ENCODE peak calls at places on chromosomes 2 and 18, in seven cellular contexts. A is GM23248, E is vagina, R is caudate nucleus, J is A549, W is dorsolateral prefrontal cortex, U is brain microvascular endothelial cell. Q is an unnamed sample.

GRCh38 chr2:206423147-206423546 is 20.2 kb upstream of the ADAM23 start:
- DNase-seq in A (no peak), J (peak; percentile 39), E (no peak), W (no peak), U (peak; percentile 29), R (no peak), Q (no peak)

GRCh38 chr2:120758181-120759048 is 22.7 kb downstream of the GLI2 start:
- DNase-seq in W (peak; percentile 55), U (peak; percentile 63), E (no peak), A (peak; percentile 89), R (no peak), J (no peak), Q (no peak)

GRCh38 chr2:106771811-106772210 is 114.2 kb downstream of the ST6GAL2 start:
- DNase-seq in U (no peak), R (no peak), W (no peak), E (peak; percentile 56), A (no peak), J (no peak), Q (no peak)

GRCh38 chr18:79373736-79374135 is 22.0 kb upstream of the NFATC1 start:
- DNase-seq in U (no peak), W (no peak), J (no peak), E (no peak), R (no peak), A (no peak), Q (no peak)

GRCh38 chr18:78884502-78884901 is 95.1 kb upstream of the SALL3 start:
- DNase-seq in R (no peak), J (no peak), E (no peak), U (no peak), W (no peak), A (no peak), Q (peak; percentile 5)

GRCh38 chr2:73685770-73686438 is 43.7 kb upstream of the NAT8 start:
- DNase-seq in J (peak; percentile 14), R (no peak), U (no peak), E (no peak), A (peak; percentile 10), W (no peak), Q (no peak)

GRCh38 chr2:62149708-62150107 is 46.2 kb upstream of the B3GNT2 start:
- DNase-seq in U (peak; percentile 96), R (no peak), W (no peak), E (no peak), J (peak; percentile 65), A (peak; percentile 100), Q (peak; percentile 90)

GRCh38 chr18:47373465-47373864 is 122.0 kb upstream of the SKOR2 start:
- DNase-seq in W (no peak), R (no peak), E (no peak), U (no peak), A (no peak), J (no peak), Q (no peak)

GRCh38 chr2:9752441-9753275 is 90.6 kb upstream of the TAF1B start:
- DNase-seq in A (peak; percentile 96), U (peak; percentile 41), W (no peak), R (no peak), E (no peak), J (peak; percentile 89), Q (peak; percentile 88)

GRCh38 chr2:164826293-164827243 is 15.1 kb downstream of the COBLL1 start:
- DNase-seq in A (peak; percentile 50), W (no peak), J (no peak), E (no peak), U (no peak), R (no peak), Q (peak; percentile 56)

GRCh38 chr2:61536086-61536722 is 2.0 kb downstream of the XPO1 start:
- DNase-seq in A (peak; percentile 48), R (no peak), J (peak; percentile 30), U (peak; percentile 10), W (no peak), E (no peak), Q (no peak)

GRCh38 chr2:95052301-95052700 is 26.8 kb downstream of the MAL start:
- DNase-seq in U (no peak), J (no peak), E (no peak), W (no peak), A (no peak), R (no peak), Q (no peak)

GRCh38 chr2:71620116-71620515 is 166.8 kb downstream of the DYSF start:
- DNase-seq in J (no peak), A (no peak), U (no peak), R (no peak), W (no peak), E (peak; percentile 75), Q (no peak)

DNA sequence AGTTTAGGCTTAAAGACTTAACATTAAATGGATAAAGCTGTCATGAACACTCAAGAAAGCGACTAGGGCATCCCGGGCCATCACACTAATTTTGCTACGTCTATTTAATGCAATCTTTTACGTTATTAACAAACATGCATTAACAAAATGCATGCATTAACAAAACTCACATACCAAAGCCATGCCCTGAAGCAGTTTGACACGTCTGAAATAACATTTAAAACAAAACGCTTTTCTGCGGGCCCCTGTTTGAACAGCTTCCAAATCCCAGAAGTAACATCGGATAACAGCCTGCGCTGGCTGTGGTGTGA is 458 bp downstream of the B4GALT6 start:
- DNase-seq in W (no peak), R (no peak), E (peak; percentile 29), U (no peak), J (no peak), A (no peak), Q (no peak)
- H3K27ac ChIP-seq in W (no peak overlapping the region), R (peak overlapping the region; percentile 1), E (peak overlapping the region; percentile 45), U (no peak overlapping the region), J (peak overlapping the region; percentile 99), A (no peak overlapping the region), Q (peak overlapping the region; percentile 62)

DNA sequence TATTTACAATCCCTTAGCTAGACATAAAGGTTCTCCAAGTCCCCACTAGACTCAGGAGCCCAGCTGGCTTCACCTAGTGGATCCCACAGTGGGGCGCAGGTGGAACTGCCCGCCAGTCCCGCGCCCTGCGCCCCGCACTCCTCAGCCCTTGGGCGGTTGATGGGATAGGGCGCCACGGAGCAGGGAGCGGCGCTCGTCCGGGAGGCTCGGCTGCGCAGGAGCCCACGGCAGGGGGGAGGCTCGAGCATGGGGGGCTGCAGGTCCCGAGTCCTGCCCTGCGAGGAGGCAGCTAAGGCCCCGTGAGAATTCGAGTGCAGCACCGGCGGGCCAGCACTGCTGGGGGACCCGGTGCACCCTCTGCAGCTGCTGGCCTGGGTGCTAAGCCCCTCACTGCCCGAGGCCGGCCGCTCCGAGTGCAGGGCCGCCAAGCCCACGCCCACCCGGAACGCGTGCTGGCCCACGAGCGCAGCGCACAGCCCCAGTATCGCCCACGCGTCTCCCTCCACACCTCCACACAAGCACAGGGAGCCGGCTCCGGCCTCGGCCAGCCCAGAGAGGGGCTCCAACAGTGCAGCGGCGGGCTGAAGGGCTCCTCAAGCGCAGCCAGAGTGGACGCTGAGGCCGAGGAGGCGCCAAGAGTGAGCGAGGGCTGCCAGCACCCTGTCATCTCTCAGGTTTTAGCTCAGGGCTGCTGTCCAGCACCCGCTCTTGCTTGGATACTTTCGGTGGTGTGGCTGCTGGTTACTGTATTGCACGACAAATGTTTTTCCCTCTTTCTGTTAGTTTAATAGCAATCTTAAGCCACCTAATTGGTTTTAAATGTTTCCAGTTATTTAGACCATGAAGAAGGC is 83.8 kb upstream of the LDLRAD4 start:
- DNase-seq in J (no peak), W (no peak), R (no peak), E (no peak), U (no peak), A (no peak), Q (no peak)
- H3K27ac ChIP-seq in J (no peak overlapping the region), W (no peak overlapping the region), R (no peak overlapping the region), E (no peak overlapping the region), U (no peak overlapping the region), A (no peak overlapping the region), Q (no peak overlapping the region)

GRCh38 chr2:46072146-46072820 is 224.9 kb upstream of the EPAS1 start:
- DNase-seq in J (no peak), E (no peak), U (peak; percentile 65), W (no peak), R (no peak), A (no peak), Q (no peak)
- H3K27ac ChIP-seq in J (peak overlapping the region; percentile 89), E (peak overlapping the region; percentile 56), U (peak overlapping the region; percentile 95), W (no peak overlapping the region), R (no peak overlapping the region), A (peak overlapping the region; percentile 97), Q (no peak overlapping the region)

GRCh38 chr18:36798738-36799473 is 29.9 kb downstream of the TPGS2 start:
- DNase-seq in R (no peak), J (no peak), E (no peak), U (peak; percentile 12), W (no peak), A (peak; percentile 12), Q (no peak)
- H3K27ac ChIP-seq in R (no peak overlapping the region), J (no peak overlapping the region), E (no peak overlapping the region), U (no peak overlapping the region), W (no peak overlapping the region), A (no peak overlapping the region), Q (no peak overlapping the region)

GRCh38 chr2:39513641-39514094 is 76.6 kb upstream of the MAP4K3 start:
- DNase-seq in U (peak; percentile 97), W (no peak), R (no peak), J (peak; percentile 74), A (peak; percentile 95), E (no peak), Q (peak; percentile 68)
- H3K27ac ChIP-seq in U (peak overlapping the region; percentile 75), W (no peak overlapping the region), R (no peak overlapping the region), J (peak overlapping the region; percentile 55), A (peak overlapping the region; percentile 54), E (peak overlapping the region; percentile 66), Q (no peak overlapping the region)

DNA sequence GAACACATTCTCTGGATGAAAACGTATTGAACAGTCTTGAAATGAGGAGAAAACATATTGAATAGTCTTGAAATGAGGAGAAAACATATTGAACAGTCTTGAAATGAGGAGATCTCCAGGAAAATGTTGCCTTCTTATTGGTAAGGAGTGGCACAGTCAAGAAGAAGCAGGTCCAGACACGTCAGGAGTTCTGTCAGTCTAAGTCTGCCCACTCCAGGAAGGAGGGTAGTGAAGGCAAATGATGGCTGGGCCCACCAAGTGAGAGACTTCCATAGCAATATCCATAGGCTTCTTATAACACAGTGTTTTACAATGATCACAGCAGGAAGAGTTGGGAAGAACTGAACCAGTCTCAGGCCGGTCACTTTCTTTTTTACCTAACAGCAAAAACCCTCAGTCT is 316.2 kb downstream of the ETAA1 start:
- DNase-seq in A (no peak), W (no peak), E (no peak), J (no peak), R (no peak), U (no peak), Q (peak; percentile 6)
- H3K27ac ChIP-seq in A (no peak overlapping the region), W (no peak overlapping the region), E (no peak overlapping the region), J (no peak overlapping the region), R (no peak overlapping the region), U (no peak overlapping the region), Q (no peak overlapping the region)

DNA sequence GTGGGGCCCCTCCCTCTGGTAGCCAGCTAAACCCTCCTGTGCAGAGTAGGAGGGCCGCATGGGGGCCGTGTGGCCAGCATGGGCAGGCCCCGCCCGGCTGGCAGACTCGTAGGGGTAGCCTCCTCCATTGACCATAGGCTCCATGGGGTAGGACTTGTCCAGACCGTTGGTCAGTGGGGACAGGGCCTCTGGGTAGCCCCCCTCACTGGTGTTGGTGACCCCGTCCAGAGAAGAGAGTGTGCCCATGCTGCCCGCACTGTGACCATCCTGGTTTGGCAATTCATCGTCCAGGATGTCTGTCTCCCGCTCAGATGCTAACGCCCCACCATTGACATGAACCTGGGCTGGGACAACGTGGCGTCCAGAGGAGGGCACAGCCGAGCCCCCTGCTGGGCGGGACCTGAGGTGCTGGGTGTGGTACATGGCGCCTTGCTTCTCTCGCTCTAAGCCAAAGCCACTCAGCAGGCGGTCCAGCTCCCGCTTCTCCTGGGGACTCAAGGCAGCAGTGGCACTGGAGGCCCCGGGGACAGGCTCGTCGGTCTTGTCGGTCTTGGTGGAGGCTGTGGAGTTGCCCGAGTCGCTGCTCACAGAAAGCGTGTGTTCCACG is 154.3 kb downstream of the TNS1 start:
- DNase-seq in J (no peak), U (no peak), R (no peak), A (no peak), W (no peak), E (no peak), Q (no peak)
- H3K27ac ChIP-seq in J (no peak overlapping the region), U (no peak overlapping the region), R (no peak overlapping the region), A (peak overlapping the region; percentile 85), W (no peak overlapping the region), E (no peak overlapping the region), Q (no peak overlapping the region)

Q was measured in epithelial cell of prostate.